ENCODE peak calls at places on chromosomes 16 and 17, in four cellular contexts. One of them, this sample, is unnamed.

GRCh38 chr17:58233547-58233946 is 4.8 kb upstream of the LPO start:
- DNase-seq in GM12865: peak
- DNase-seq in fibroblast of the aortic adventitia: no peak
- DNase-seq in H1: no peak
- DNase-seq in this sample: no peak

GRCh38 chr17:17685775-17686291 is 4.6 kb downstream of the RAI1 start:
- DNase-seq in GM12865: peak
- DNase-seq in fibroblast of the aortic adventitia: peak
- DNase-seq in H1: no peak
- DNase-seq in this sample: no peak

GRCh38 chr16:17519556-17519955 is 48.8 kb upstream of the XYLT1 start:
- DNase-seq in GM12865: no peak
- DNase-seq in fibroblast of the aortic adventitia: no peak
- DNase-seq in H1: no peak
- DNase-seq in this sample: no peak

GRCh38 chr17:40551874-40552768 is 13.2 kb downstream of the CCR7 start:
- DNase-seq in GM12865: peak
- DNase-seq in fibroblast of the aortic adventitia: peak
- DNase-seq in H1: no peak
- DNase-seq in this sample: peak

GRCh38 chr16:1125471-1125870 is 27.4 kb upstream of the CACNA1H start:
- DNase-seq in GM12865: no peak
- DNase-seq in fibroblast of the aortic adventitia: peak
- DNase-seq in H1: no peak
- DNase-seq in this sample: no peak

GRCh38 chr17:39887078-39887477 is 19.1 kb downstream of the ZPBP2 start:
- DNase-seq in GM12865: no peak
- DNase-seq in fibroblast of the aortic adventitia: no peak
- DNase-seq in H1: no peak
- DNase-seq in this sample: no peak

GRCh38 chr16:11089504-11090124 is 145.2 kb downstream of the CLEC16A start:
- DNase-seq in GM12865: no peak
- DNase-seq in fibroblast of the aortic adventitia: peak
- DNase-seq in H1: no peak
- DNase-seq in this sample: no peak

GRCh38 chr17:11539637-11540036 is 58.6 kb upstream of the DNAH9 start:
- DNase-seq in GM12865: no peak
- DNase-seq in fibroblast of the aortic adventitia: no peak
- DNase-seq in H1: no peak
- DNase-seq in this sample: no peak

GRCh38 chr17:64084940-64085649 is 44.8 kb downstream of the ERN1 start:
- DNase-seq in GM12865: no peak
- DNase-seq in fibroblast of the aortic adventitia: no peak
- DNase-seq in H1: no peak
- DNase-seq in this sample: no peak

GRCh38 chr17:60151355-60151754 is 1.6 kb downstream of the CA4 start:
- DNase-seq in GM12865: peak
- DNase-seq in fibroblast of the aortic adventitia: no peak
- DNase-seq in H1: no peak
- DNase-seq in this sample: no peak
- H3K4me3 ChIP-seq in GM12865: no peak
- H3K4me3 ChIP-seq in fibroblast of the aortic adventitia: no peak
- H3K4me3 ChIP-seq in H1: no peak
- H3K4me3 ChIP-seq in this sample: no peak

GRCh38 chr17:82536220-82537201 is 17.0 kb downstream of the FOXK2 start:
- DNase-seq in GM12865: peak
- DNase-seq in fibroblast of the aortic adventitia: peak
- DNase-seq in H1: no peak
- DNase-seq in this sample: peak
- H3K4me3 ChIP-seq in GM12865: no peak
- H3K4me3 ChIP-seq in fibroblast of the aortic adventitia: peak
- H3K4me3 ChIP-seq in H1: no peak
- H3K4me3 ChIP-seq in this sample: no peak

GRCh38 chr16:16118337-16118736 is 105.0 kb downstream of the ABCC6 start:
- DNase-seq in GM12865: no peak
- DNase-seq in fibroblast of the aortic adventitia: no peak
- DNase-seq in H1: no peak
- DNase-seq in this sample: no peak

GRCh38 chr16:16120382-16121184 is 102.7 kb downstream of the ABCC6 start:
- DNase-seq in GM12865: no peak
- DNase-seq in fibroblast of the aortic adventitia: peak
- DNase-seq in H1: no peak
- DNase-seq in this sample: no peak

GRCh38 chr16:16120044-16120381 is 103.3 kb downstream of the ABCC6 start:
- DNase-seq in GM12865: no peak
- DNase-seq in fibroblast of the aortic adventitia: no peak
- DNase-seq in H1: no peak
- DNase-seq in this sample: no peak

GRCh38 chr16:16122264-16122663 is 101.0 kb downstream of the ABCC6 start:
- DNase-seq in GM12865: no peak
- DNase-seq in fibroblast of the aortic adventitia: no peak
- DNase-seq in H1: no peak
- DNase-seq in this sample: no peak

GRCh38 chr16:16121185-16121727 is 102.0 kb downstream of the ABCC6 start:
- DNase-seq in GM12865: no peak
- DNase-seq in fibroblast of the aortic adventitia: no peak
- DNase-seq in H1: no peak
- DNase-seq in this sample: no peak
- H3K4me3 ChIP-seq in GM12865: no peak
- H3K4me3 ChIP-seq in fibroblast of the aortic adventitia: no peak
- H3K4me3 ChIP-seq in H1: no peak
- H3K4me3 ChIP-seq in this sample: no peak

DNA sequence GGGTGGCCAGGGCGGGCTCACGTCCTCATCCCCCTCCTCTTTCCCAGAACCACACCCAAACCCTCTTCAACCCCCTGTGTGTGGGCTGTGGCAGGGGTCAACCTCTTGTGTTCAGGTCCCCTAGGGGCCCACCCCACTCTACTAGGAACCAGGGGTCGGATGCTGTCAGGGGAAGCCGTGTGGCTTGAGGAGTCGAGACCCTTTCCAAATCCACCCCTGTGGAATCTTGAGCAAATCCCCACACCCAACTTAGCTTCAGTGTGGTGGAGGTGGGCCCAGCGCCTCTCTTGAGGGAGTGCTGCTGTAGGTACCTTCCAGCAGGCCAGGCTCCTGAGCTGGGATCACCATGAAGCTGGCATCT is 121.5 kb downstream of the MRM1 start:
- DNase-seq in GM12865: no peak
- DNase-seq in fibroblast of the aortic adventitia: no peak
- DNase-seq in H1: no peak
- DNase-seq in this sample: no peak
- H3K4me3 ChIP-seq in GM12865: peak
- H3K4me3 ChIP-seq in fibroblast of the aortic adventitia: no peak
- H3K4me3 ChIP-seq in H1: no peak
- H3K4me3 ChIP-seq in this sample: no peak

GRCh38 chr16:65235339-65236177 is 113.7 kb upstream of the CDH11 start:
- DNase-seq in GM12865: no peak
- DNase-seq in fibroblast of the aortic adventitia: no peak
- DNase-seq in H1: no peak
- DNase-seq in this sample: no peak
- H3K4me3 ChIP-seq in GM12865: no peak
- H3K4me3 ChIP-seq in fibroblast of the aortic adventitia: no peak
- H3K4me3 ChIP-seq in H1: peak
- H3K4me3 ChIP-seq in this sample: no peak

GRCh38 chr17:80879723-80880649 is 111.7 kb upstream of the CHMP6 start:
- DNase-seq in GM12865: no peak
- DNase-seq in fibroblast of the aortic adventitia: no peak
- DNase-seq in H1: no peak
- DNase-seq in this sample: no peak

GRCh38 chr17:80874866-80875445 is 116.7 kb upstream of the CHMP6 start:
- DNase-seq in GM12865: no peak
- DNase-seq in fibroblast of the aortic adventitia: no peak
- DNase-seq in H1: no peak
- DNase-seq in this sample: no peak

GRCh38 chr17:80877829-80878303 is 113.8 kb upstream of the CHMP6 start:
- DNase-seq in GM12865: no peak
- DNase-seq in fibroblast of the aortic adventitia: no peak
- DNase-seq in H1: no peak
- DNase-seq in this sample: no peak

GRCh38 chr17:80878876-80879722 is 112.5 kb upstream of the CHMP6 start:
- DNase-seq in GM12865: no peak
- DNase-seq in fibroblast of the aortic adventitia: no peak
- DNase-seq in H1: no peak
- DNase-seq in this sample: no peak

GRCh38 chr17:80877095-80877828 is 114.4 kb upstream of the CHMP6 start:
- DNase-seq in GM12865: peak
- DNase-seq in fibroblast of the aortic adventitia: no peak
- DNase-seq in H1: no peak
- DNase-seq in this sample: no peak
- H3K4me3 ChIP-seq in GM12865: peak
- H3K4me3 ChIP-seq in fibroblast of the aortic adventitia: no peak
- H3K4me3 ChIP-seq in H1: no peak
- H3K4me3 ChIP-seq in this sample: no peak

GRCh38 chr17:50988427-50988826 is 122.3 kb upstream of the TOB1 start:
- DNase-seq in GM12865: no peak
- DNase-seq in fibroblast of the aortic adventitia: no peak
- DNase-seq in H1: no peak
- DNase-seq in this sample: no peak

GRCh38 chr17:50989149-50989548 is 123.0 kb upstream of the TOB1 start:
- DNase-seq in GM12865: no peak
- DNase-seq in fibroblast of the aortic adventitia: no peak
- DNase-seq in H1: no peak
- DNase-seq in this sample: no peak

GRCh38 chr17:50993544-50993943 is 127.1 kb downstream of the SPAG9 start:
- DNase-seq in GM12865: no peak
- DNase-seq in fibroblast of the aortic adventitia: no peak
- DNase-seq in H1: no peak
- DNase-seq in this sample: no peak
- H3K4me3 ChIP-seq in GM12865: no peak
- H3K4me3 ChIP-seq in fibroblast of the aortic adventitia: no peak
- H3K4me3 ChIP-seq in H1: no peak
- H3K4me3 ChIP-seq in this sample: no peak

GRCh38 chr16:54928421-54929089 is 2.1 kb upstream of the IRX5 start:
- DNase-seq in GM12865: peak
- DNase-seq in fibroblast of the aortic adventitia: peak
- DNase-seq in H1: no peak
- DNase-seq in this sample: no peak
- H3K4me3 ChIP-seq in GM12865: peak
- H3K4me3 ChIP-seq in fibroblast of the aortic adventitia: peak
- H3K4me3 ChIP-seq in H1: peak
- H3K4me3 ChIP-seq in this sample: peak

DNA sequence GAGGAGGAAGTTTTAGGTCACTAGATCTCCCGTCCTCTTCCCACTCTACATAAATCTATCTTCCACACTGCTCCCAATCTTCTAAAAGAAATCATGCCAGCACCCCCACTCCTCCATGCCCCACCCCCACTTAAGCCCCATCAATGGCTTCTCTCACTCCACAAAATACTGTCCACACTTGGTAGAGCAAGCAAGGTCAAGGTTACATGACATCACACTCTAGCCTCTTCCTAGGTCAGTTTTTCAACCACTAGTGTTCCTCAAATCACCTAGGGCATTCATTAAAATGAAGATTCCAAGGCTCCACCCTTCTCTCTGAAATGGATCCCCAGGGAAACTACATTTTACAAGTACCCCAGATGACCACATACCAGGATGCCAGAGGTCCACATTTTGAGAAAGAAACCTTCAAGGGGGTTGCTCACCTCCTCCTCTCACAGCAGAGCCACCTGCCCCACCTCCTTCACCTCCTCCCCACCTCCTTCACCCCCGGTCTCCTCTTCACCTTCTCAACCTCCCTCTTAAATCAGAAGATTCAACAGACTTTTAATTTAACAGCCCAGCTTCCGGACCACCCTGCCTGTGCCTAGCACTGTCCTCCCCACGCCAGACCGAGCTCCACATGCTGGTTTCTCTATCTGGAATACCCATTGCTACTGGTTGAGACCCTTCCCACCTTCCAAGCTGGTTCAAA is 3.2 kb downstream of the AMFR start:
- DNase-seq in GM12865: peak
- DNase-seq in fibroblast of the aortic adventitia: no peak
- DNase-seq in H1: no peak
- DNase-seq in this sample: no peak
- H3K4me3 ChIP-seq in GM12865: peak
- H3K4me3 ChIP-seq in fibroblast of the aortic adventitia: no peak
- H3K4me3 ChIP-seq in H1: no peak
- H3K4me3 ChIP-seq in this sample: no peak